ENCODE peak calls at places on chromosomes 13 and 19, in four cellular contexts. I is GF-D8, J is Kasumi-1, X is NCI-H1105. N is an unnamed sample.

GRCh38 chr19:2027361-2027760 is 11.8 kb upstream of the BTBD2 start:
- DNase-seq in I (peak), J (peak), X (no peak), N (no peak)

GRCh38 chr19:27966390-27966816 is 1246.5 kb downstream of the UQCRFS1 start:
- DNase-seq in J (peak), I (no peak), X (no peak), N (no peak)

GRCh38 chr13:110676511-110677204 is 29.3 kb downstream of the CARS2 start:
- DNase-seq in J (no peak), I (no peak), X (no peak), N (no peak)

GRCh38 chr19:8069116-8069973 is 16.8 kb downstream of the CCL25 start:
- DNase-seq in J (peak), I (no peak), X (no peak), N (no peak)

GRCh38 chr13:111537115-111537728 is 216.8 kb downstream of the TEX29 start:
- DNase-seq in X (no peak), I (no peak), J (no peak), N (no peak)

GRCh38 chr13:24473646-24474045 is 38.9 kb downstream of the PARP4 start:
- DNase-seq in X (no peak), J (no peak), I (no peak), N (no peak)

GRCh38 chr19:6065685-6066365 is 44.5 kb downstream of the RFX2 start:
- DNase-seq in J (peak), X (peak), I (peak), N (peak)

GRCh38 chr19:55090564-55090963 is 14.9 kb downstream of the EPS8L1 start:
- DNase-seq in J (no peak), I (no peak), X (no peak), N (no peak)

GRCh38 chr19:1523412-1524205 is at the start of gene PLK5:
- DNase-seq in X (no peak), I (no peak), J (no peak), N (no peak)

GRCh38 chr19:40687525-40688016 is 2.9 kb downstream of the NUMBL start:
- DNase-seq in X (no peak), J (no peak), I (no peak), N (no peak)

GRCh38 chr19:43763473-43763939 is 8.7 kb upstream of the SMG9 start:
- DNase-seq in I (no peak), J (peak), X (no peak), N (no peak)

GRCh38 chr13:113832204-113832603 is 31.7 kb downstream of the GAS6 start:
- DNase-seq in X (no peak), I (no peak), J (no peak), N (no peak)

GRCh38 chr19:19552811-19553210 is 14.7 kb downstream of the CILP2 start:
- DNase-seq in J (peak), X (no peak), I (no peak), N (no peak)

GRCh38 chr13:62113145-62113544 is 697.5 kb upstream of the PCDH20 start:
- DNase-seq in J (no peak), I (no peak), X (no peak), N (no peak)

GRCh38 chr13:38490657-38491056 is 141.0 kb downstream of the UFM1 start:
- DNase-seq in J (no peak), X (no peak), I (no peak), N (no peak)

GRCh38 chr13:40170982-40171381 is 495.5 kb downstream of the FOXO1 start:
- DNase-seq in J (no peak), X (no peak), I (no peak), N (no peak)